ENCODE peak calls at places on chromosome X, in seven cellular contexts. One of them, this sample, is unnamed. For H3K9me3, the result is how much of the 10 kb centered on the place peaks cover.

GRCh38 chrX:153873282-153874090 is 12.5 kb downstream of the L1CAM start:
- DNase-seq in K562: no peak
- DNase-seq in HCT116: no peak
- DNase-seq in SK-N-MC: no peak
- DNase-seq in GM12878: no peak
- DNase-seq in Panc1: no peak
- DNase-seq in sigmoid colon: no peak
- DNase-seq in this sample: peak

GRCh38 chrX:111914398-111915092 is 38.6 kb downstream of the TRPC5OS start:
- DNase-seq in SK-N-MC: no peak
- DNase-seq in GM12878: no peak
- DNase-seq in Panc1: peak
- DNase-seq in sigmoid colon: no peak
- DNase-seq in HCT116: no peak
- DNase-seq in K562: no peak
- DNase-seq in this sample: no peak

GRCh38 chrX:106932492-106932923 is 12.3 kb downstream of the CLDN2 start:
- DNase-seq in SK-N-MC: no peak
- DNase-seq in Panc1: no peak
- DNase-seq in K562: no peak
- DNase-seq in sigmoid colon: no peak
- DNase-seq in HCT116: no peak
- DNase-seq in GM12878: no peak
- DNase-seq in this sample: no peak

GRCh38 chrX:136268051-136269048 is 17.1 kb upstream of the MAP7D3 start:
- DNase-seq in SK-N-MC: no peak
- DNase-seq in GM12878: no peak
- DNase-seq in HCT116: peak
- DNase-seq in K562: peak
- DNase-seq in sigmoid colon: no peak
- DNase-seq in Panc1: no peak
- DNase-seq in this sample: no peak

GRCh38 chrX:101287402-101287801 is 3.7 kb downstream of the TAF7L start:
- DNase-seq in GM12878: peak
- DNase-seq in sigmoid colon: no peak
- DNase-seq in SK-N-MC: peak
- DNase-seq in K562: peak
- DNase-seq in Panc1: peak
- DNase-seq in HCT116: peak
- DNase-seq in this sample: no peak

GRCh38 chrX:40945366-40945713 is 139.9 kb upstream of the USP9X start:
- DNase-seq in HCT116: peak
- DNase-seq in K562: no peak
- DNase-seq in GM12878: peak
- DNase-seq in sigmoid colon: peak
- DNase-seq in SK-N-MC: no peak
- DNase-seq in Panc1: no peak
- DNase-seq in this sample: no peak

GRCh38 chrX:94831364-94831763 is 1157.4 kb downstream of the FAM133A start:
- DNase-seq in sigmoid colon: no peak
- DNase-seq in Panc1: no peak
- DNase-seq in K562: no peak
- DNase-seq in SK-N-MC: peak
- DNase-seq in GM12878: no peak
- DNase-seq in HCT116: no peak
- DNase-seq in this sample: no peak

GRCh38 chrX:118497180-118497814 is 1.7 kb downstream of the DOCK11 start:
- DNase-seq in GM12878: no peak
- DNase-seq in SK-N-MC: no peak
- DNase-seq in Panc1: no peak
- DNase-seq in HCT116: no peak
- DNase-seq in K562: no peak
- DNase-seq in sigmoid colon: no peak
- DNase-seq in this sample: no peak

GRCh38 chrX:135200297-135200696 is 29.1 kb upstream of the CT55 start:
- DNase-seq in GM12878: no peak
- DNase-seq in SK-N-MC: no peak
- DNase-seq in sigmoid colon: no peak
- DNase-seq in HCT116: no peak
- DNase-seq in K562: no peak
- DNase-seq in Panc1: no peak
- DNase-seq in this sample: no peak

GRCh38 chrX:38961936-38962335 is 160.7 kb downstream of the MID1IP1 start:
- DNase-seq in K562: no peak
- DNase-seq in SK-N-MC: no peak
- DNase-seq in Panc1: no peak
- DNase-seq in sigmoid colon: no peak
- DNase-seq in GM12878: no peak
- DNase-seq in HCT116: no peak
- DNase-seq in this sample: no peak

GRCh38 chrX:24515447-24515846 is 50.4 kb downstream of the PDK3 start:
- DNase-seq in Panc1: no peak
- DNase-seq in SK-N-MC: peak
- DNase-seq in HCT116: no peak
- DNase-seq in GM12878: no peak
- DNase-seq in K562: no peak
- DNase-seq in sigmoid colon: no peak
- DNase-seq in this sample: no peak

GRCh38 chrX:100478714-100479113 is 68.6 kb upstream of the PCDH19 start:
- DNase-seq in GM12878: no peak
- DNase-seq in K562: no peak
- DNase-seq in HCT116: no peak
- DNase-seq in sigmoid colon: no peak
- DNase-seq in Panc1: no peak
- DNase-seq in SK-N-MC: no peak
- DNase-seq in this sample: no peak

GRCh38 chrX:20248592-20249192 is 18.0 kb downstream of the RPS6KA3 start:
- DNase-seq in SK-N-MC: no peak
- DNase-seq in Panc1: no peak
- DNase-seq in HCT116: no peak
- DNase-seq in sigmoid colon: no peak
- DNase-seq in GM12878: no peak
- DNase-seq in K562: no peak
- DNase-seq in this sample: no peak

GRCh38 chrX:81174286-81174685 is 27.4 kb downstream of the HMGN5 start:
- DNase-seq in GM12878: no peak
- DNase-seq in K562: no peak
- DNase-seq in HCT116: no peak
- DNase-seq in Panc1: peak
- DNase-seq in sigmoid colon: no peak
- DNase-seq in SK-N-MC: no peak
- DNase-seq in this sample: no peak

GRCh38 chrX:11998944-11999343 is 139.3 kb upstream of the FRMPD4 start:
- DNase-seq in K562: no peak
- DNase-seq in Panc1: no peak
- DNase-seq in HCT116: no peak
- DNase-seq in sigmoid colon: no peak
- DNase-seq in GM12878: no peak
- DNase-seq in SK-N-MC: no peak
- DNase-seq in this sample: no peak

GRCh38 chrX:49922291-49923241 is at the start of gene CLCN5:
- DNase-seq in Panc1: peak
- DNase-seq in sigmoid colon: peak
- DNase-seq in HCT116: peak
- DNase-seq in SK-N-MC: peak
- DNase-seq in GM12878: peak
- DNase-seq in K562: peak
- DNase-seq in this sample: peak
- TF ChIP-seq POLR2AphosphoS5 in Panc1: peak
- TF ChIP-seq POLR2AphosphoS5 in sigmoid colon: peak
- TF ChIP-seq POLR2AphosphoS5 in HCT116: peak
- TF ChIP-seq POLR2AphosphoS5 in SK-N-MC: peak
- TF ChIP-seq POLR2AphosphoS5 in GM12878: no peak
- TF ChIP-seq POLR2AphosphoS5 in K562: no peak
- TF ChIP-seq POLR2AphosphoS5 in this sample: peak

GRCh38 chrX:63115196-63115595 is 235.9 kb downstream of the SPIN4 start:
- DNase-seq in SK-N-MC: no peak
- DNase-seq in Panc1: no peak
- DNase-seq in K562: no peak
- DNase-seq in GM12878: no peak
- DNase-seq in sigmoid colon: no peak
- DNase-seq in HCT116: no peak
- DNase-seq in this sample: no peak
- H3K9me3 ChIP-seq in SK-N-MC: under half
- H3K9me3 ChIP-seq in Panc1: under half
- H3K9me3 ChIP-seq in K562: under half
- H3K9me3 ChIP-seq in GM12878: under half
- H3K9me3 ChIP-seq in sigmoid colon: under half
- H3K9me3 ChIP-seq in HCT116: under half
- H3K9me3 ChIP-seq in this sample: under half

GRCh38 chrX:538311-538710 is 92.3 kb upstream of the SHOX start:
- DNase-seq in Panc1: no peak
- DNase-seq in SK-N-MC: no peak
- DNase-seq in HCT116: peak
- DNase-seq in K562: no peak
- DNase-seq in GM12878: no peak
- DNase-seq in sigmoid colon: no peak
- DNase-seq in this sample: no peak

GRCh38 chrX:531611-531936 is 99.0 kb upstream of the SHOX start:
- DNase-seq in SK-N-MC: no peak
- DNase-seq in sigmoid colon: no peak
- DNase-seq in GM12878: no peak
- DNase-seq in K562: no peak
- DNase-seq in HCT116: no peak
- DNase-seq in Panc1: no peak
- DNase-seq in this sample: no peak

GRCh38 chrX:537156-537555 is 93.4 kb upstream of the SHOX start:
- DNase-seq in HCT116: no peak
- DNase-seq in K562: no peak
- DNase-seq in SK-N-MC: no peak
- DNase-seq in GM12878: no peak
- DNase-seq in Panc1: no peak
- DNase-seq in sigmoid colon: no peak
- DNase-seq in this sample: no peak

GRCh38 chrX:534804-535203 is 95.8 kb upstream of the SHOX start:
- DNase-seq in sigmoid colon: no peak
- DNase-seq in Panc1: no peak
- DNase-seq in K562: no peak
- DNase-seq in HCT116: no peak
- DNase-seq in SK-N-MC: no peak
- DNase-seq in GM12878: no peak
- DNase-seq in this sample: no peak

DNA sequence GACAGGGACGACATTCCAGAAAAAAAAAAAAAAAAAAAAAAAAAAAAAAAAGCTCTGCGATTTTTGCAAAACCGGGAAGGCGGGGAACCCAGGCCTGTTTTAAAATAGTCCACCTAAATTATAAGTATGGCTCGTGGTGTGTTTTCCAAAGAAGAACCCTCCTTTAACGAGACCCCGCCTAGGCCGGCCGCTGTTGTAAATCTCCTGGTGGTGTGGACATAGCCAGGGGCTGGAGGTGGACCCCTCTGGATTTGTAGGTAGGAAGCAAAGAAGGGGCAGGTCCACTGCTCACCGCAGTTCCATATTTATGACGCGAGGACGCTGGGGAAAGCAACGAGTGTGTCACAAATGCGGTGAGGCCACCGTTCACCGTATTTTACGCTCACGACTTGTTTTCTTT is 94.0 kb upstream of the SHOX start:
- DNase-seq in SK-N-MC: no peak
- DNase-seq in K562: no peak
- DNase-seq in Panc1: no peak
- DNase-seq in sigmoid colon: no peak
- DNase-seq in HCT116: no peak
- DNase-seq in GM12878: no peak
- DNase-seq in this sample: no peak
- TF ChIP-seq POLR2AphosphoS5 in SK-N-MC: no peak
- TF ChIP-seq POLR2AphosphoS5 in K562: no peak
- TF ChIP-seq POLR2AphosphoS5 in Panc1: no peak
- TF ChIP-seq POLR2AphosphoS5 in sigmoid colon: no peak
- TF ChIP-seq POLR2AphosphoS5 in HCT116: no peak
- TF ChIP-seq POLR2AphosphoS5 in GM12878: no peak
- TF ChIP-seq POLR2AphosphoS5 in this sample: no peak

DNA sequence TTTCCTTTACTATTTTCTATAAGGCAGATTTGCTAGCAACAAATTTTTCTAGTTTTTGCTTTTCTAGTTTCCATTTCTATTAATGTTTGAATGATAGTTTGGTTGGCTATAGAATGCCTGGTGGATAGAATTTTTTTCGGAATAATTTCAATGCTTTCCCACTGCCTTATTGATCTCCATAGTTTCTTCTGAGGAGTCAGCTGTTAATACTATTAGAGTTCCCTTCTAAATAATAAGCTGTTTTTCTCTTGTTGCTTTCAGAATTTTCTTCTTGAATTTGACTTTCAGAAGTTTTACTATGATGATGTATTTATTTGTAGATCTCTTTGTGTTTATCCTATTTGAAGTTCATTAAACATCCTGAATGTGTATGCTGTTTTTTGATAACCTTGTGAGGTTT is 91.8 kb downstream of the VSIG4 start:
- DNase-seq in GM12878: no peak
- DNase-seq in HCT116: no peak
- DNase-seq in Panc1: no peak
- DNase-seq in SK-N-MC: no peak
- DNase-seq in K562: no peak
- DNase-seq in sigmoid colon: no peak
- DNase-seq in this sample: no peak
- H3K9me3 ChIP-seq in GM12878: under half
- H3K9me3 ChIP-seq in HCT116: under half
- H3K9me3 ChIP-seq in Panc1: under half
- H3K9me3 ChIP-seq in SK-N-MC: under half
- H3K9me3 ChIP-seq in K562: under half
- H3K9me3 ChIP-seq in sigmoid colon: under half
- H3K9me3 ChIP-seq in this sample: under half

DNA sequence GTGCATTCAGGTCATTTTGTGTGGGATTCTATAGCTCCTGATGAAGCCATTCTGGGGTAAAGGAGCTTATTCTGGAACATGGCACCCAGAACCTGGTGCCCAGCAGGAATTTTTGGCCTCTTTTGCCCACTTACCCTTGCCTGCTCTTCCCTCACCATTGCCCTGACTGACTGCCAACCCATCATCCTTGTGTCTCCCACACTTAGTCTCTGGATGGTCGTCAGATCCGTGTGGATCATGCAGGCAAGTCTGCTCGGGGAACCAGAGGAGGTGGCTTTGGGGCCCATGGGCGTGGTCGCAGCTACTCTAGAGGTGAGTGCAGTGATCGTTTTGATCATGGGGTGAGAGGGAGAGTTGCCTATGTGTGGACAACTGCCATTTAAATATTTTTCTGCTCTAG is 1.8 kb downstream of the RBM3 start:
- DNase-seq in HCT116: no peak
- DNase-seq in K562: no peak
- DNase-seq in SK-N-MC: no peak
- DNase-seq in GM12878: no peak
- DNase-seq in sigmoid colon: no peak
- DNase-seq in Panc1: no peak
- DNase-seq in this sample: no peak
- TF ChIP-seq POLR2AphosphoS5 in HCT116: no peak
- TF ChIP-seq POLR2AphosphoS5 in K562: no peak
- TF ChIP-seq POLR2AphosphoS5 in SK-N-MC: no peak
- TF ChIP-seq POLR2AphosphoS5 in GM12878: peak
- TF ChIP-seq POLR2AphosphoS5 in sigmoid colon: no peak
- TF ChIP-seq POLR2AphosphoS5 in Panc1: peak
- TF ChIP-seq POLR2AphosphoS5 in this sample: no peak

DNA sequence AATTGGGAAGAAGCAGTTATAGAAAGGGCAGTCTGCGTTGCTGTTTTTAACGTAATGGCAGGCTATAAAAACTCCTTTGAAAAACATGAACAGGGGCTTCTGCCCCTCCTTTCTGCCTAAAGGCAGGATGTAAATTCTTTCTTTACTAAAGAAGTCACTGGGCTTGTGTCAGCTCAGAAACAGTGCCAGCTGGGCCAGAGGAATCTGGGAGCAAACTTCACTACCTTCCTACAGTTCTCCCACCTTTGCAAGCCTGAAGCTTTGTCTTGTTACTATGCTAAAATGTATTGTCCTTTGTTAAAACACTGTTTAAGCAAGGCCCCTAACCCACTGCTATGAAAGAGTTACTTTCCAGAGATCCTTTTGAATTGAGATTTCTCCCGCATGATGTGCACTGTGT is 1664.8 kb downstream of the RPA4 start:
- DNase-seq in K562: no peak
- DNase-seq in Panc1: no peak
- DNase-seq in SK-N-MC: no peak
- DNase-seq in GM12878: no peak
- DNase-seq in HCT116: no peak
- DNase-seq in sigmoid colon: no peak
- DNase-seq in this sample: no peak
- H3K9me3 ChIP-seq in K562: under half
- H3K9me3 ChIP-seq in Panc1: under half
- H3K9me3 ChIP-seq in SK-N-MC: under half
- H3K9me3 ChIP-seq in GM12878: under half
- H3K9me3 ChIP-seq in HCT116: under half
- H3K9me3 ChIP-seq in sigmoid colon: under half
- H3K9me3 ChIP-seq in this sample: under half